ENCODE peak calls at places on chromosomes 6 and 20, in four cellular contexts. G is HepG2, N is H1, F is GM12878. M is an unnamed sample.

GRCh38 chr20:16607364-16608264 is 34.4 kb upstream of the KIF16B start:
- DNase-seq in G (peak; percentile 37), N (peak; percentile 0), F (no peak), M (no peak)

GRCh38 chr6:20034408-20034769 is 177.9 kb downstream of the MBOAT1 start:
- DNase-seq in G (no peak), N (no peak), F (no peak), M (no peak)

GRCh38 chr6:81265106-81265505 is 487.4 kb downstream of the TENT5A start:
- DNase-seq in G (peak; percentile 7), N (no peak), F (no peak), M (no peak)

GRCh38 chr6:128438311-128438916 is 82.0 kb downstream of the PTPRK start:
- DNase-seq in G (no peak), N (no peak), F (no peak), M (no peak)

GRCh38 chr6:37556884-37557644 is 57.4 kb upstream of the CCDC167 start:
- DNase-seq in G (no peak), N (no peak), F (no peak), M (no peak)

GRCh38 chr20:17898548-17898994 is 70.0 kb downstream of the SNX5 start:
- DNase-seq in G (peak; percentile 80), N (peak; percentile 81), F (no peak), M (peak; percentile 36)

GRCh38 chr20:21244808-21245207 is 58.3 kb upstream of the XRN2 start:
- DNase-seq in G (no peak), N (no peak), F (no peak), M (no peak)

GRCh38 chr20:33653218-33653899 is 8.8 kb upstream of the C20orf144 start:
- DNase-seq in G (peak; percentile 75), N (peak; percentile 86), F (no peak), M (no peak)

GRCh38 chr20:45727044-45727443 is 4.9 kb downstream of the SPINT4 start:
- DNase-seq in G (no peak), N (no peak), F (no peak), M (no peak)

GRCh38 chr6:123393333-123393732 is 243.4 kb downstream of the TRDN start:
- DNase-seq in G (peak; percentile 6), N (no peak), F (no peak), M (no peak)

GRCh38 chr20:1326031-1326930 is 2.7 kb downstream of the SDCBP2 start:
- DNase-seq in G (no peak), N (no peak), F (no peak), M (no peak)

GRCh38 chr20:60816901-60817300 is 435.2 kb upstream of the CDH4 start:
- DNase-seq in G (no peak), N (no peak), F (no peak), M (no peak)

GRCh38 chr6:85419046-85419759 is 30.7 kb upstream of the NT5E start:
- DNase-seq in G (no peak), N (no peak), F (no peak), M (no peak)

GRCh38 chr6:108097882-108098281 is 23.3 kb upstream of the OSTM1 start:
- DNase-seq in G (no peak), N (no peak), F (no peak), M (no peak)

GRCh38 chr6:44920952-44921491 is 407.1 kb upstream of the RUNX2 start:
- DNase-seq in G (peak; percentile 81), N (no peak), F (no peak), M (no peak)

GRCh38 chr6:27726620-27727023 is 185.6 kb downstream of the OR2B2 start:
- DNase-seq in G (peak; percentile 38), N (peak; percentile 75), F (no peak), M (no peak)

GRCh38 chr6:170090561-170090960 is 200.3 kb downstream of the DLL1 start:
- DNase-seq in G (no peak), N (no peak), F (no peak), M (no peak)

DNA sequence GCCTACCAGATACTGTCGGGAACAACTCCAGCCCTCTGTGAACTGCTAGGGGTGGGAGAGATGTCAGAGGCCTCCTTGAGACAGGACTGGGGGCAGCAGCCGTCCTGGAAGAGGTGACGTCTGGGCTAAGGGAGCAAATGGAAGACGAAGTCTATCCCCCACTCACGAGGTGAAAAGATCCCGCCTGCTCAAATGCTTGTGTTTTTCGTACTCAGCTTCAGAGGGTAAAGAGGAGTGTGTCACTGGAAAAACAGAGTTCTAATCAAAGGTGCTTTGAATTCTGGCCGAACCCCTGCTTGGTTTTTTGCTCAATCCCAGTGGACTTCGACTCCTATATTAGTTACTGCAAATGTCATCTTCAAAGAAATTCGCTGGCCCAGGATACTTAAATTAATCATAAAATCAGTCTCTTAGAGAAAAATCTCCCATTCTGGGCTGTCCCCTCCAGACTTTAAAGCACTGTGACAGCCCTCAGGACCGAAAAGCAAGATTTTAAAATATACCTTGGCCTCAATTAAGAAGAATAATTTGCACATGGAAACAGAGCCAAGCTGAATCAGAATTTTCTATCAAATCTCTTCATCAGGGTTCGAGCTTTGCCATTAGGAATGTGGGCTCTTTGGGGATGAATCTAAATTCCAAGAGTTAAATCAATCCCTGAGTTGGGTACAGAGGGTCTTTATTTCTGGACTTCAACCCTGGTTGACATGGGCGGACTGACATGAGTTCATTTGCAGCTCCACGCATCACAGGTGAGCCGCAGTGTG is 61.8 kb upstream of the AFDN start:
- DNase-seq in G (peak; percentile 90), N (no peak), F (no peak), M (no peak)
- TF ChIP-seq SUZ12 in G (no peak), N (no peak), F (no peak), M (no peak)

GRCh38 chr6:14732226-14732844 is 513.5 kb upstream of the JARID2 start:
- DNase-seq in G (no peak), N (no peak), F (no peak), M (no peak)

GRCh38 chr6:14736231-14736953 is 509.5 kb upstream of the JARID2 start:
- DNase-seq in G (no peak), N (no peak), F (no peak), M (no peak)

GRCh38 chr6:14734052-14734415 is 511.8 kb upstream of the JARID2 start:
- DNase-seq in G (no peak), N (no peak), F (no peak), M (no peak)

GRCh38 chr6:14732845-14733757 is 512.8 kb upstream of the JARID2 start:
- DNase-seq in G (peak; percentile 31), N (no peak), F (no peak), M (peak; percentile 38)

DNA sequence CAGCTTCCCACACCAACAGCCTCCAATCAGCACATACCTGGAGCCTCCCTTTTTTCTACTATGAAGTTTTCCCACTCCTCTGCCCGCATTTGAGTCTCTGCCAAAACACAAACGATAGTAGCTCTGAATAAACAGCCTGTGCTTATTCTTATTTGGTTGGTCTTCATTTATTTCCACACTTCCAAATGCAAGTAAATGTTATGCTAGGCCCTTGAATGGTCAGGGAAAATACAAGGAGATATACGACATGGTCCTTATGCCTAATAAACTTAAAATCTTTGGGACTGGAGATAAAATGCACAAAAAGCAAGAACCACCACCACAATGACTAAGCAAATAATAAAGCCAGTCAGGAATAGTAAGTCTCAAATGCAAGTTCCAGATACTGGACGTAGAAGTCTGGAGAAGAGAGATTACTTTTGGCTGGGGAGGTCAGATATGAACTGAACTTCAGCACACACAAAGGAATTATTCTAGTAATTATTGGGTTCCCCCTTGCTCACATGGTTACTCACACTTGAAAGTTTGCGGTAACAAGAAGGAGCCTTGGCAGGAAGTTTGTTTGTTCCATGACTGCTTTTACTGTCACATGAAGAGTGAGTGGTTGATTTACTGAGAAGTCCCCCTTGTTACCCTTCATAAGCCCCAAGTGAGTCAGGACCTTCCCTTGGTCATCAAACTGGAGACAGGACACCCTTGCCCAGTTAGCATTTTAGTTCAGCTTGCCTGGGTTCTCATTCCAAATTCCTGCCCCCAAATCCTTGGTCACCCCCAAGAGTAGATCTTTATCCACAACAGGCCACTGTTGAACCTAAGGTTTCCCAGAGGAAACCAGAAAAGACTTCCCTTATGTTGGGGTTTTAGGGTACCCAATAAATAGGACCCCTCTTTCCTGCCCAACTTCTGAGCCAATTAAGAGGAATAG is 511.2 kb upstream of the JARID2 start:
- DNase-seq in G (no peak), N (no peak), F (peak; percentile 88), M (no peak)
- H3K4me1 ChIP-seq in G (no peaks in the 10 kb centered on the region), N (peaks cover 5% of the 10 kb centered on the region), F (peaks cover 41% of the 10 kb centered on the region), M (no peaks in the 10 kb centered on the region)

GRCh38 chr6:35311390-35312075 is 13.9 kb downstream of the DEF6 start:
- DNase-seq in G (no peak), N (no peak), F (no peak), M (no peak)
- TF ChIP-seq SUZ12 in G (no peak), N (no peak), F (no peak), M (no peak)

GRCh38 chr6:116387374-116387773 is 16.6 kb downstream of the DSE start:
- DNase-seq in G (no peak), N (no peak), F (no peak), M (no peak)
- H3K4me1 ChIP-seq in G (no peaks in the 10 kb centered on the region), N (peaks cover 5% of the 10 kb centered on the region), F (peaks cover 59% of the 10 kb centered on the region), M (no peaks in the 10 kb centered on the region)

DNA sequence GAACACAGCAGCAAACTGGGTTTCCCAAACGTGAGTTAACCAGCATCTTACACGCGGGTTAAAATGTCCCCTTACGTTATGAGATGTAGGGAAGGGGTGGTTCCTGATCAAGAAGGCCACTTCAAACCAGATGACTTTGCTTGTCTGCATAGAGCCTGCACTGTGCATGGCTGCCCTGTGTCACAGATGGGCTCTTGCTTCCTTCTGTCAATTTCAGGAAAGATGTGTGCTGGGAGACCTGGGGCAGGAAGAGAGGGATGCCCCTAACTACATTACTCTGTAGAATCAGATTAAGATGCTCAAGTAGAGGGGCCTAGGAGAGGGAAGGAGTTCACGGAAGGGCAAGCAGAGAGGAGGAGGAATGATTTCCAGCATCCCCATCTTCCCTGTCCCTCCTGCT is 63.5 kb upstream of the ZMYND8 start:
- DNase-seq in G (no peak), N (no peak), F (no peak), M (no peak)
- TF ChIP-seq SUZ12 in G (no peak), N (no peak), F (no peak), M (no peak)